ENCODE peak calls at places on chromosomes 5 and 9, in four cellular contexts. Y is IMR-90, X is sigmoid colon, O is esophagus squamous epithelium. V is an unnamed sample.

GRCh38 chr5:25544652-25545249 is 900.0 kb upstream of the CDH10 start:
- DNase-seq in O (no peak), Y (no peak), X (no peak), V (no peak)

GRCh38 chr5:76742586-76742985 is 26.7 kb downstream of the F2R start:
- DNase-seq in O (no peak), X (no peak), Y (peak; percentile 78), V (peak; percentile 68)

GRCh38 chr5:148542812-148543211 is 111.5 kb downstream of the HTR4 start:
- DNase-seq in Y (peak; percentile 4), O (no peak), X (no peak), V (peak; percentile 1)

GRCh38 chr9:92944921-92945320 is 2.4 kb upstream of the FGD3 start:
- DNase-seq in Y (no peak), X (no peak), O (no peak), V (no peak)

GRCh38 chr9:127975376-127976315 is 5.1 kb downstream of the EEIG1 start:
- DNase-seq in O (no peak), Y (no peak), X (no peak), V (no peak)

GRCh38 chr5:81393430-81393782 is 528 bp downstream of the ACOT12 start:
- DNase-seq in O (no peak), Y (no peak), X (no peak), V (no peak)

GRCh38 chr9:79201641-79202040 is 370.1 kb upstream of the TLE4 start:
- DNase-seq in Y (no peak), O (no peak), X (no peak), V (peak; percentile 43)

GRCh38 chr9:19162956-19163355 is 35.7 kb upstream of the PLIN2 start:
- DNase-seq in X (peak; percentile 73), O (no peak), Y (no peak), V (peak; percentile 68)

GRCh38 chr5:96629774-96630173 is 32.4 kb upstream of the CAST start:
- DNase-seq in Y (peak; percentile 89), X (no peak), O (no peak), V (peak; percentile 83)

GRCh38 chr9:131097259-131097947 is 1.1 kb downstream of the AIF1L start:
- DNase-seq in Y (no peak), O (no peak), X (no peak), V (no peak)

GRCh38 chr9:131096490-131097258 is at the start of gene AIF1L:
- DNase-seq in O (no peak), X (no peak), Y (no peak), V (no peak)

GRCh38 chr9:131094015-131094414 is 2.3 kb upstream of the AIF1L start:
- DNase-seq in X (no peak), O (no peak), Y (no peak), V (no peak)

GRCh38 chr9:131094622-131095021 is 1.7 kb upstream of the AIF1L start:
- DNase-seq in X (no peak), Y (peak; percentile 37), O (no peak), V (peak; percentile 74)

GRCh38 chr9:131095666-131096489 is 453 bp upstream of the AIF1L start:
- DNase-seq in X (no peak), Y (no peak), O (no peak), V (no peak)
- TF ChIP-seq CTCF in X (no peak), Y (peak; percentile 9), O (no peak), V (no peak)

DNA sequence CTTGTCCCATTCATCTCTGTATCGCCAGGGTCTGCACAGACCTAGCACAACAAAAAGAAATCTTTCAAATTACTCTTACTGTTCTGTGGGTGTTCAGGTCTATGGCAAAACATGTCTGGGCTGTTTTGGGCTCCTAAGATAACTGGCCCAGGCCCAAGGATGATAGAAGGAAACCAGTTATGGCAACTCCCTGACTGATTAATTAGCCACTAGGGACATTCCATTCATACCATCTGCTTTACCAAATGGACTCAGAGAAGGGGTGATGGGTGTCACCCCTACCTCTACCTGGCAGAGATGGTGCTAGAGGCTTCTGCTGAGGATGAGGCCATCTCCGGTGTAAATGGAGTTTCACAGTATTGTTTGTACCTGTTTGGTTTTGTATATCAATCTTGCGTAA is 1.9 kb downstream of the SLC31A2 start:
- DNase-seq in X (no peak), O (no peak), Y (no peak), V (no peak)
- H3K4me3 ChIP-seq in X (peak overlapping the region; percentile 5), O (no peak overlapping the region), Y (no peak overlapping the region), V (no peak overlapping the region)

GRCh38 chr9:124399323-124399962 is 15.8 kb downstream of the PSMB7 start:
- DNase-seq in X (no peak), Y (peak; percentile 67), O (no peak), V (peak; percentile 39)

GRCh38 chr9:124399999-124400940 is 15.0 kb downstream of the PSMB7 start:
- DNase-seq in Y (peak; percentile 44), O (no peak), X (no peak), V (no peak)

GRCh38 chr9:124398191-124398590 is 17.1 kb downstream of the PSMB7 start:
- DNase-seq in O (no peak), X (no peak), Y (no peak), V (no peak)

DNA sequence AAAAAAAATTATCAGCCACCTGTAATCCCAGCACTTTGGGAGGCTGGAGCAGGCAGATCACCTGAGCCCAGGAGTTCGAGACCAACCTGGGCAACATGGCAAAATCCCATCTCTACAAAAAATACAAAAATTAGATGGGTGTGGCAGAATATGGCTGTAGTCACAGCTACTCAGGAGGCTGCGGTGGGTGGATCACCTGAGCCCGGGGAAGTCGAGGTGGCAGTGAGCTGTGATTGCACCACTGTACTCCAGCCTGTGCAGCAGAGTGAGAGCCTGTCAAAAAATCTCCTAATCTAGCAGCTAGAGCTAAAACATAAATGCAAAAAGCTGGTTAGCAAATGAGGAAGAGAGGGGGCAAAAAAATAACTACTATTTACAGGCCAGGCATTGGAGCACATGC is 12.0 kb downstream of the PSMB7 start:
- DNase-seq in O (no peak), X (no peak), Y (no peak), V (no peak)
- TF ChIP-seq CTCF in O (no peak), X (no peak), Y (no peak), V (no peak)

DNA sequence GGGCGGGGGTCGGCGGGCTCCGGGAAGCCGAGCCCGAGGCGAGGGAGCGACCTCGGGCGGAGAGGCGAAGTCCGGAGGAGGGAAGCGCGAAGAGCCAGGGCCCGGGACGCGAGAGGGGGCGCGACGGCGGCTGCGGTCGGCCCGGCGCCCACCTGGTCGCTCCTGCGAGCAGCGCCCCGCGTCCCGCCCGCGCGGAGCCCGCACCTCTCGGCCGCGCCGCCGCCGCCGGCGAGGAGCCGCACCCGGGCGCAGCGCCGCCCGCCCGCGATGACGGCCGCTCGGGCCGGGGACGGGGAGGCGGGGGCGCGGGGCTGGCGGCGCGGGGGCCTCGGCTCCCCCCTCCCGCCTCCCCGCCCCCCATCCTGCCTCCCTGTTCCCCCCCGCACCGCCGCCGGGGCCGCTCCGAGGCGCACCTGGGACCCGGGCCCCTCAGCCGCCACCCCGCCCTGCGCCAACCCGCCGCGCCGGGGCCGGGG is 2.6 kb downstream of the NR5A1 start:
- DNase-seq in O (no peak), X (no peak), Y (no peak), V (no peak)
- H3K4me3 ChIP-seq in O (peak overlapping the region; percentile 3), X (peak overlapping the region; percentile 30), Y (no peak overlapping the region), V (no peak overlapping the region)

GRCh38 chr5:91419571-91420537 is 36.7 kb upstream of the ARRDC3 start:
- DNase-seq in X (peak; percentile 73), Y (peak; percentile 55), O (no peak), V (peak; percentile 75)
- TF ChIP-seq CTCF in X (peak; percentile 48), Y (peak; percentile 73), O (peak; percentile 65), V (peak; percentile 58)

V was measured in fibroblast of villous mesenchyme.